ENCODE peak calls at places on chromosomes 2 and 18, in nine cellular contexts. Z, C, B, V, D, U, X, N and Y are unnamed samples.

GRCh38 chr2:29367986-29368677 is 252.9 kb downstream of the CLIP4 start:
- DNase-seq in Z (no peak), C (no peak), B (no peak), V (no peak), D (no peak), U (no peak), X (no peak), N (no peak), Y (no peak)

GRCh38 chr2:98558852-98559530 is 49.3 kb downstream of the COA5 start:
- DNase-seq in Z (no peak), C (no peak), B (no peak), V (no peak), D (no peak), U (no peak), X (no peak), N (no peak), Y (peak)

GRCh38 chr2:5076599-5076998 is 615.6 kb upstream of the SOX11 start:
- DNase-seq in Z (no peak), C (no peak), B (no peak), V (no peak), D (no peak), U (no peak), X (no peak), N (no peak), Y (no peak)

GRCh38 chr2:62398295-62398855 is 107.6 kb downstream of the TMEM17 start:
- DNase-seq in Z (no peak), C (no peak), B (no peak), V (peak), D (no peak), U (no peak), X (no peak), N (peak), Y (no peak)

GRCh38 chr2:86054539-86055082 is 51.1 kb downstream of the POLR1A start:
- DNase-seq in Z (no peak), C (no peak), B (no peak), V (no peak), D (no peak), U (no peak), X (no peak), N (no peak), Y (no peak)

GRCh38 chr2:199973703-199974102 is 18.3 kb downstream of the MAIP1 start:
- DNase-seq in Z (no peak), C (no peak), B (no peak), V (no peak), D (no peak), U (no peak), X (no peak), N (no peak), Y (peak)

GRCh38 chr2:151007365-151007764 is 254.3 kb downstream of the RBM43 start:
- DNase-seq in Z (peak), C (no peak), B (no peak), V (no peak), D (no peak), U (no peak), X (no peak), N (no peak), Y (peak)

GRCh38 chr2:80370375-80371009 is 65.9 kb upstream of the LRRTM1 start:
- DNase-seq in Z (no peak), C (no peak), B (no peak), V (no peak), D (no peak), U (no peak), X (no peak), N (no peak), Y (no peak)

GRCh38 chr18:3368193-3368592 is 81.8 kb upstream of the TGIF1 start:
- DNase-seq in Z (no peak), C (no peak), B (no peak), V (no peak), D (no peak), U (no peak), X (no peak), N (no peak), Y (peak)

GRCh38 chr2:120261387-120262006 is 8.8 kb downstream of the RALB start:
- DNase-seq in Z (no peak), C (no peak), B (no peak), V (no peak), D (no peak), U (no peak), X (no peak), N (no peak), Y (no peak)

GRCh38 chr2:25492726-25493125 is 151.0 kb upstream of the DNMT3A start:
- DNase-seq in Z (no peak), C (no peak), B (no peak), V (no peak), D (no peak), U (no peak), X (no peak), N (no peak), Y (no peak)

GRCh38 chr2:218896501-218897393 is 16.1 kb downstream of the WNT10A start:
- DNase-seq in Z (no peak), C (no peak), B (peak), V (peak), D (peak), U (peak), X (peak), N (peak), Y (no peak)

GRCh38 chr2:54824582-54824981 is 101.1 kb downstream of the EML6 start:
- DNase-seq in Z (no peak), C (no peak), B (no peak), V (no peak), D (no peak), U (no peak), X (no peak), N (no peak), Y (no peak)

GRCh38 chr2:152167070-152167469 is 8.5 kb downstream of the STAM2 start:
- DNase-seq in Z (no peak), C (no peak), B (no peak), V (no peak), D (no peak), U (no peak), X (no peak), N (no peak), Y (no peak)

GRCh38 chr18:42706029-42706608 is 409.4 kb downstream of the RIT2 start:
- DNase-seq in Z (no peak), C (no peak), B (no peak), V (no peak), D (no peak), U (no peak), X (no peak), N (no peak), Y (no peak)

GRCh38 chr2:178478102-178478441 is 328 bp downstream of the FKBP7 start:
- DNase-seq in Z (no peak), C (no peak), B (no peak), V (no peak), D (no peak), U (peak), X (no peak), N (no peak), Y (peak)

GRCh38 chr2:12950957-12951656 is 234.4 kb downstream of the TRIB2 start:
- DNase-seq in Z (no peak), C (no peak), B (no peak), V (no peak), D (no peak), U (no peak), X (no peak), N (no peak), Y (peak)

GRCh38 chr2:174590928-174591648 is 6.5 kb downstream of the WIPF1 start:
- DNase-seq in Z (no peak), C (no peak), B (no peak), V (no peak), D (no peak), U (no peak), X (no peak), N (no peak), Y (no peak)

GRCh38 chr2:77086478-77086877 is 435.7 kb downstream of the LRRTM4 start:
- DNase-seq in Z (no peak), C (no peak), B (no peak), V (no peak), D (no peak), U (no peak), X (no peak), N (no peak), Y (no peak)

GRCh38 chr2:132636346-132636745 is 33.7 kb downstream of the LYPD1 start:
- DNase-seq in Z (no peak), C (no peak), B (no peak), V (no peak), D (no peak), U (no peak), X (no peak), N (no peak), Y (no peak)

GRCh38 chr2:219457784-219458369 is 23.2 kb downstream of the SPEG start:
- DNase-seq in Z (no peak), C (no peak), B (no peak), V (no peak), D (no peak), U (no peak), X (no peak), N (peak), Y (peak)

GRCh38 chr18:24016643-24017042 is 2.1 kb downstream of the TTC39C start:
- DNase-seq in Z (no peak), C (no peak), B (no peak), V (no peak), D (no peak), U (no peak), X (no peak), N (no peak), Y (peak)

GRCh38 chr2:204264068-204264693 is 281.1 kb upstream of the PARD3B start:
- DNase-seq in Z (no peak), C (no peak), B (no peak), V (no peak), D (no peak), U (no peak), X (no peak), N (no peak), Y (no peak)

GRCh38 chr18:3448845-3449701 is 899 bp upstream of the TGIF1 start:
- DNase-seq in Z (peak), C (peak), B (peak), V (peak), D (peak), U (peak), X (peak), N (peak), Y (peak)

GRCh38 chr18:13456736-13457271 is 238.2 kb downstream of the LDLRAD4 start:
- DNase-seq in Z (no peak), C (no peak), B (no peak), V (no peak), D (no peak), U (no peak), X (no peak), N (no peak), Y (no peak)

GRCh38 chr2:108403494-108403893 is 25.7 kb downstream of the SULT1C4 start:
- DNase-seq in Z (no peak), C (no peak), B (no peak), V (no peak), D (no peak), U (no peak), X (no peak), N (peak), Y (peak)

GRCh38 chr2:86750240-86750839 is 30.2 kb downstream of the RMND5A start:
- DNase-seq in Z (no peak), C (no peak), B (no peak), V (no peak), D (no peak), U (no peak), X (no peak), N (no peak), Y (no peak)

GRCh38 chr2:222248256-222248655 is 50.5 kb downstream of the PAX3 start:
- DNase-seq in Z (no peak), C (no peak), B (no peak), V (no peak), D (no peak), U (no peak), X (no peak), N (no peak), Y (no peak)

GRCh38 chr2:217338306-217338916 is 478.5 kb upstream of the TNP1 start:
- DNase-seq in Z (no peak), C (no peak), B (no peak), V (no peak), D (no peak), U (no peak), X (no peak), N (no peak), Y (peak)

GRCh38 chr2:20574930-20575329 is 76.0 kb downstream of the HS1BP3 start:
- DNase-seq in Z (no peak), C (no peak), B (no peak), V (no peak), D (no peak), U (no peak), X (no peak), N (no peak), Y (no peak)

GRCh38 chr2:45944075-45944474 is 292.6 kb downstream of the PRKCE start:
- DNase-seq in Z (no peak), C (no peak), B (no peak), V (no peak), D (no peak), U (no peak), X (no peak), N (no peak), Y (peak)

GRCh38 chr2:170512271-170512670 is 202.9 kb upstream of the SP5 start:
- DNase-seq in Z (no peak), C (no peak), B (no peak), V (no peak), D (no peak), U (peak), X (no peak), N (no peak), Y (no peak)

GRCh38 chr2:75053484-75054112 is 95.2 kb downstream of the POLE4 start:
- DNase-seq in Z (no peak), C (no peak), B (no peak), V (peak), D (no peak), U (no peak), X (no peak), N (peak), Y (peak)

GRCh38 chr2:25286025-25286400 is 55.7 kb downstream of the DNMT3A start:
- DNase-seq in Z (no peak), C (peak), B (peak), V (peak), D (peak), U (peak), X (peak), N (no peak), Y (no peak)

GRCh38 chr2:134120160-134120717 is 133.6 kb upstream of the MGAT5 start:
- DNase-seq in Z (no peak), C (no peak), B (no peak), V (no peak), D (no peak), U (no peak), X (peak), N (no peak), Y (peak)

GRCh38 chr2:60553992-60554648 is 666 bp upstream of the BCL11A start:
- DNase-seq in Z (peak), C (peak), B (no peak), V (peak), D (peak), U (peak), X (no peak), N (peak), Y (no peak)

GRCh38 chr2:126657636-126658315 is 1.8 kb downstream of the GYPC start:
- DNase-seq in Z (peak), C (peak), B (peak), V (peak), D (peak), U (peak), X (peak), N (no peak), Y (peak)

GRCh38 chr2:100670232-100670631 is 107.4 kb downstream of the PDCL3 start:
- DNase-seq in Z (no peak), C (no peak), B (no peak), V (no peak), D (no peak), U (no peak), X (no peak), N (no peak), Y (no peak)

GRCh38 chr2:197869501-197870111 is 65.2 kb downstream of the PLCL1 start:
- DNase-seq in Z (no peak), C (no peak), B (no peak), V (no peak), D (peak), U (no peak), X (peak), N (no peak), Y (peak)

GRCh38 chr18:57533901-57534300 is 52.6 kb downstream of the FECH start:
- DNase-seq in Z (no peak), C (no peak), B (no peak), V (no peak), D (no peak), U (no peak), X (no peak), N (no peak), Y (no peak)

GRCh38 chr18:57533399-57533884 is 53.1 kb downstream of the FECH start:
- DNase-seq in Z (no peak), C (no peak), B (no peak), V (no peak), D (no peak), U (no peak), X (no peak), N (no peak), Y (peak)

GRCh38 chr18:57534535-57534934 is 52.0 kb downstream of the FECH start:
- DNase-seq in Z (no peak), C (no peak), B (no peak), V (no peak), D (no peak), U (no peak), X (no peak), N (no peak), Y (no peak)

GRCh38 chr18:57529151-57529550 is 57.4 kb downstream of the FECH start:
- DNase-seq in Z (no peak), C (no peak), B (no peak), V (no peak), D (no peak), U (no peak), X (no peak), N (no peak), Y (no peak)

DNA sequence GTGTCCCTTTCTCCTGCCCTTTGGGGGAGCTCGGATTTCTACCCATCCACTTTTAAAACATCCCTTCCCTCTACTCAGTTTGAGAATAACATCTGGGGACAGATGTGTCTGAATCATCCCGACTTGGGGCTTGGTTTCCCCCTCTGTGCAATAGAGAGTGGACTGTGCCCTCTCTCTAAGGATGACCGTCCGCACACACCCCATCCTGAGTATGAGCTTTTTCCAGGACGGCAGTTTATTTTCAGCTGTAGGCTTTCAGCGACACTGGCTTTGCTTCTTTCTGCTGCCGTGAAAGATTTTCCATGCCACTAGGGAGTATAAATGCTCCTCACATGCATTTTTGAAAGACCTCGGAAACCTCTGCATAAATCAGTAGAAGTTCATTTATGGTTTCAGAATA is 53.5 kb downstream of the FECH start:
- DNase-seq in Z (no peak), C (no peak), B (no peak), V (no peak), D (no peak), U (no peak), X (no peak), N (no peak), Y (no peak)
- H3K4me3 ChIP-seq in Z (peak), C (no peak), B (no peak), V (no peak), D (no peak), U (no peak), X (no peak), N (no peak), Y (no peak)

GRCh38 chr18:907171-907879 is 2.7 kb downstream of the ADCYAP1 start:
- DNase-seq in Z (peak), C (peak), B (no peak), V (no peak), D (no peak), U (no peak), X (no peak), N (peak), Y (no peak)

GRCh38 chr18:907880-908512 is 3.3 kb downstream of the ADCYAP1 start:
- DNase-seq in Z (peak), C (peak), B (no peak), V (no peak), D (no peak), U (no peak), X (no peak), N (no peak), Y (peak)

GRCh38 chr18:905307-905947 is 756 bp downstream of the ADCYAP1 start:
- DNase-seq in Z (no peak), C (no peak), B (no peak), V (no peak), D (no peak), U (no peak), X (no peak), N (peak), Y (no peak)

GRCh38 chr18:905948-906415 is 1.3 kb downstream of the ADCYAP1 start:
- DNase-seq in Z (no peak), C (no peak), B (no peak), V (no peak), D (no peak), U (no peak), X (no peak), N (peak), Y (no peak)

GRCh38 chr18:906416-907170 is 1.9 kb downstream of the ADCYAP1 start:
- DNase-seq in Z (no peak), C (no peak), B (no peak), V (no peak), D (no peak), U (no peak), X (no peak), N (peak), Y (peak)
- H3K4me3 ChIP-seq in Z (peak), C (peak), B (no peak), V (no peak), D (no peak), U (no peak), X (no peak), N (peak), Y (no peak)

GRCh38 chr2:66875941-66876462 is 441.1 kb downstream of the MEIS1 start:
- DNase-seq in Z (no peak), C (no peak), B (no peak), V (no peak), D (no peak), U (no peak), X (no peak), N (no peak), Y (no peak)
- H3K4me3 ChIP-seq in Z (no peak), C (no peak), B (no peak), V (no peak), D (no peak), U (no peak), X (no peak), N (no peak), Y (no peak)

GRCh38 chr2:190333395-190333794 is 10.0 kb upstream of the INPP1 start:
- DNase-seq in Z (no peak), C (no peak), B (no peak), V (no peak), D (no peak), U (no peak), X (no peak), N (no peak), Y (no peak)

GRCh38 chr2:190325588-190325987 is 6.0 kb upstream of the HIBCH start:
- DNase-seq in Z (no peak), C (no peak), B (no peak), V (no peak), D (no peak), U (no peak), X (no peak), N (no peak), Y (no peak)

GRCh38 chr2:190333928-190334327 is 9.5 kb upstream of the INPP1 start:
- DNase-seq in Z (no peak), C (no peak), B (no peak), V (no peak), D (no peak), U (no peak), X (no peak), N (no peak), Y (no peak)

GRCh38 chr2:190328748-190329147 is 9.1 kb upstream of the HIBCH start:
- DNase-seq in Z (no peak), C (no peak), B (no peak), V (no peak), D (no peak), U (no peak), X (no peak), N (no peak), Y (no peak)

GRCh38 chr2:190327995-190328394 is 8.4 kb upstream of the HIBCH start:
- DNase-seq in Z (no peak), C (no peak), B (no peak), V (no peak), D (no peak), U (no peak), X (no peak), N (no peak), Y (no peak)
- H3K4me3 ChIP-seq in Z (no peak), C (no peak), B (no peak), V (no peak), D (no peak), U (no peak), X (no peak), N (no peak), Y (no peak)

GRCh38 chr2:72921088-72921851 is 4.0 kb downstream of the EMX1 start:
- DNase-seq in Z (no peak), C (no peak), B (no peak), V (no peak), D (no peak), U (no peak), X (no peak), N (no peak), Y (no peak)
- H3K4me3 ChIP-seq in Z (no peak), C (no peak), B (no peak), V (no peak), D (no peak), U (no peak), X (no peak), N (no peak), Y (no peak)